ENCODE peak calls at places on chromosomes 12 and 14, in five cellular contexts. N is Caco-2, Q is NCI-H226, R is germinal center, X is adrenal gland. A is an unnamed sample.

GRCh38 chr12:57751432-57751787 is 700 bp downstream of the CDK4 start:
- DNase-seq in R (no peak), X (no peak), Q (no peak), N (no peak), A (no peak)

GRCh38 chr12:25293596-25293995 is 42.9 kb upstream of the KRAS start:
- DNase-seq in Q (no peak), X (no peak), N (no peak), R (no peak), A (no peak)

GRCh38 chr14:68896132-68896531 is 83.0 kb downstream of the ACTN1 start:
- DNase-seq in R (no peak), Q (no peak), X (no peak), N (no peak), A (no peak)

GRCh38 chr12:55706840-55707671 is 648 bp downstream of the ITGA7 start:
- DNase-seq in R (no peak), N (peak), X (no peak), Q (no peak), A (no peak)

GRCh38 chr12:87814625-87815024 is 214.6 kb downstream of the C12orf50 start:
- DNase-seq in Q (peak), R (no peak), X (no peak), N (no peak), A (no peak)

GRCh38 chr12:97414855-97415254 is 47.7 kb upstream of the RMST start:
- DNase-seq in Q (no peak), R (no peak), N (no peak), X (no peak), A (no peak)

GRCh38 chr12:117686911-117687377 is 281.8 kb downstream of the KSR2 start:
- DNase-seq in N (no peak), R (no peak), X (peak), Q (no peak), A (no peak)

GRCh38 chr14:49621114-49621881 is 699 bp downstream of the MGAT2 start:
- DNase-seq in R (peak), N (peak), X (peak), Q (no peak), A (peak)

GRCh38 chr14:91417134-91417982 is at the start of gene CCDC88C:
- DNase-seq in X (peak), Q (peak), N (peak), R (peak), A (peak)

GRCh38 chr12:46675736-46676135 is 150.1 kb downstream of the SLC38A4 start:
- DNase-seq in N (peak), X (peak), R (no peak), Q (no peak), A (no peak)

GRCh38 chr12:46101121-46101869 is 110.9 kb upstream of the SCAF11 start:
- DNase-seq in Q (peak), N (no peak), R (no peak), X (no peak), A (no peak)

GRCh38 chr12:3792623-3793288 is 39.8 kb upstream of the CRACR2A start:
- DNase-seq in Q (no peak), N (no peak), X (no peak), R (no peak), A (no peak)

GRCh38 chr12:56326126-56326525 is 7.7 kb downstream of the PAN2 start:
- DNase-seq in Q (peak), X (no peak), R (no peak), N (no peak), A (no peak)

GRCh38 chr14:101360045-101360931 is 201.0 kb upstream of the DIO3 start:
- DNase-seq in Q (no peak), X (no peak), N (no peak), R (peak), A (no peak)

GRCh38 chr12:93786669-93787397 is 109.7 kb downstream of the CRADD start:
- DNase-seq in R (no peak), N (no peak), X (no peak), Q (no peak), A (no peak)

GRCh38 chr12:108801736-108802665 is 55.4 kb downstream of the SSH1 start:
- DNase-seq in R (no peak), X (peak), N (no peak), Q (peak), A (no peak)

GRCh38 chr14:65826946-65827345 is 414.4 kb downstream of the FUT8 start:
- DNase-seq in N (no peak), R (no peak), Q (no peak), X (no peak), A (no peak)

GRCh38 chr14:22583994-22584393 is 5.0 kb downstream of the DAD1 start:
- DNase-seq in N (no peak), R (no peak), X (no peak), Q (no peak), A (no peak)

GRCh38 chr12:65945457-65945856 is 121.2 kb downstream of the HMGA2 start:
- DNase-seq in R (no peak), N (no peak), Q (no peak), X (no peak), A (no peak)

GRCh38 chr12:1838994-1839365 is 18.6 kb downstream of the LRTM2 start:
- DNase-seq in N (no peak), Q (no peak), X (no peak), R (no peak), A (no peak)

GRCh38 chr12:123949118-123949774 is 23.4 kb downstream of the CCDC92 start:
- DNase-seq in N (peak), Q (no peak), R (no peak), X (no peak), A (no peak)

GRCh38 chr14:39247256-39247655 is 13.5 kb downstream of the MIA2 start:
- DNase-seq in N (no peak), X (no peak), R (no peak), Q (peak), A (no peak)

A was measured in progenitor cell of endocrine pancreas.